ENCODE peak calls at places on chromosomes 4 and X, in five cellular contexts. E is K562, K is HCT116, C is HepG2, X is H1. J is an unnamed sample.

GRCh38 chr4:122826596-122827257 is at the start of gene FGF2:
- DNase-seq in X (peak), K (no peak), E (peak), C (no peak), J (no peak)

GRCh38 chr4:140233811-140234696 is 80.1 kb upstream of the MAML3 start:
- DNase-seq in E (no peak), K (no peak), C (no peak), X (no peak), J (no peak)

GRCh38 chrX:140765043-140765784 is 55.7 kb downstream of the LINC00632 start:
- DNase-seq in E (no peak), K (no peak), C (no peak), X (no peak), J (no peak)

GRCh38 chr4:142350886-142351285 is 495.2 kb downstream of the INPP4B start:
- DNase-seq in C (no peak), K (no peak), X (no peak), E (no peak), J (no peak)

GRCh38 chr4:94856030-94856429 is 98.3 kb downstream of the BMPR1B start:
- DNase-seq in C (no peak), K (no peak), X (no peak), E (no peak), J (no peak)

GRCh38 chrX:116384406-116384805 is 52.0 kb upstream of the SLC6A14 start:
- DNase-seq in C (no peak), E (no peak), X (no peak), K (no peak), J (no peak)

GRCh38 chr4:40301592-40301991 is 33.5 kb upstream of the CHRNA9 start:
- DNase-seq in K (no peak), E (no peak), X (no peak), C (no peak), J (peak)

GRCh38 chr4:144710526-144710912 is 64.6 kb downstream of the HHIP start:
- DNase-seq in K (no peak), X (no peak), E (no peak), C (no peak), J (no peak)

GRCh38 chrX:151984328-151984727 is 9.9 kb upstream of the GABRE start:
- DNase-seq in E (no peak), K (no peak), X (no peak), C (peak), J (no peak)

GRCh38 chrX:65706041-65706828 is 38.8 kb downstream of the MSN start:
- DNase-seq in C (no peak), K (no peak), X (no peak), E (peak), J (no peak)

GRCh38 chr4:57018930-57019329 is 40.2 kb downstream of the POLR2B start:
- DNase-seq in C (no peak), K (no peak), E (no peak), X (no peak), J (no peak)

GRCh38 chr4:57023104-57023503 is 44.4 kb downstream of the POLR2B start:
- DNase-seq in E (no peak), K (no peak), C (no peak), X (no peak), J (no peak)

DNA sequence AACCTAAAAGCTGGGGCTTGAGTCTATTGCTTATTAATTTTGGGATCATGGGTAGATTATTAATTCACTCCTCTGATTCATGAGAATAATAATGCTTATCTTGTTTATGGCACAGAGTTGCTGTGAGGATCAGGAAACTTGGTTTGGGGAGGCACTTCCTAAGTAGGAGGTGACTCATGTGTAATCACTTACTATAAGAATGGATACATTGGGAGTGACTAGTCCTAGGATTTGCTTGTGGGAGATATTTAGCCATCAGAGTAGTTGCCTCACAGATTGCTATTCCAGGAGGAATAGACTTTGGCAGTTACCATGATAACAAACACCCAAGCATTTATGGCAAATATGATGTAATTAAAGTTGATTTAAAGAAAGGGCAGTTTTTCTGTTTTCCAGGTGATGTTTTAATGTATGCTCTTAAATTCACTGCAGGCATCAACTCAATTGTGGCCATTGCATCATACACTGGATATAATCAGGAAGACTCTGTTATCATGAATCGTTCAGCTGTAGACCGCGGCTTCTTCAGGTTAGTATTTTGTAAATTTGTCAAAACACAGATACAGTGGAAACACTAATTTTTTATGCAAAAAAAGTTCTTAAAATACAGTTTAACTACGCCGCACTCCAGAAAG is 41.9 kb downstream of the POLR2B start:
- DNase-seq in E (no peak), C (no peak), X (no peak), K (no peak), J (no peak)
- TF ChIP-seq SP1 in E (no peak), C (no peak), X (no peak), K (no peak), J (no peak)

GRCh38 chrX:77502951-77503525 is 55.8 kb downstream of the FGF16 start:
- DNase-seq in K (no peak), E (no peak), C (peak), X (no peak), J (no peak)
- TF ChIP-seq ZNF274 in K (no peak), E (no peak), C (no peak), X (no peak), J (no peak)

GRCh38 chrX:9312922-9313867 is 151.7 kb upstream of the TBL1X start:
- DNase-seq in C (peak), E (peak), X (peak), K (peak), J (no peak)
- TF ChIP-seq SP1 in C (no peak), E (no peak), X (no peak), K (no peak), J (no peak)

DNA sequence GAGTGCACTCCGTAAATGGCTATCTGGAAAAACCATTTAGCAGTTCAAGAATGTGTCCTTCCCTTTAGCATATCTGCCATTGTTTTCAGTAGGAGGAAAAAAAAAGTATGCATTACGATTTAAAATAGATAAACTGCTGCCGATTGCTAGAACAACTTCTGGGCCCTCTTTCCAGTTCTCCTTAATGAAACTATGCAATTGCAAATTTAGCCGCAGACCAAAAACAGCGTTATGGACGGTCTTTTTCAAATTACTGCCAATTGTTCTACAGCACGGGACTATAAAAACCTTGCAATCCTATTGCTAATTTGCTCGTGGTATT is 1.3 kb upstream of the CAMK2D start:
- DNase-seq in X (no peak), E (no peak), K (no peak), C (no peak), J (no peak)
- TF ChIP-seq ZNF274 in X (no peak), E (no peak), K (no peak), C (no peak), J (no peak)

DNA sequence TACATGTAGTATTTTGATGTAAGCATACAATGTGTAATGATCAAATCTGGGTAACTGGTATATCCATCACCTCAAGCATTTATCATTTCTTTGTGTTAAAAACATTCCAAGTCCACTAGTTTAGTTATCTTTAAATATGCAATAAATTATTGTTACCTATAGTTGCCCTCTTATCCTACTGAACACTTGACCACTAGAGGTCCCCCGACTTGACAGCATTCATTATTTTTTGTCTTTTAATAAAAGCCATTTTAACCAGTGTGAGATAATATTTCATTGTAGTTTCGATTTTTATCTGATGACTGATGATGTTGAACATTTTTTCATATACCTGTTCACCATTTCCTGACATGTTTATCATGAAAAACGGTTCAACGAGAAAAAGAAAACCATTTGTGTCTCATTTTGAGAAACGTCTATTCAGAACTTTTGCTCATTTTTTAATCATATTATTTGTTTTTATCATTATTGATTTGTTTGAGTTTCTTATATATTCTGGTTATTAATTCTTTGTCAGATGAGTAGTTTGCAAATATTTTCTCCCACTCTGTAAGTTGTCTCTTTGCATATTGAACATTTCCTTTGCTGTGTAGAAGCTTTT is 199.0 kb upstream of the CXXC4 start:
- DNase-seq in X (no peak), C (peak), E (no peak), K (peak), J (no peak)
- TF ChIP-seq SP1 in X (no peak), C (no peak), E (no peak), K (no peak), J (no peak)

GRCh38 chr4:146040623-146041022 is 102.0 kb upstream of the ZNF827 start:
- DNase-seq in C (no peak), E (no peak), K (no peak), X (no peak), J (no peak)
- TF ChIP-seq ZNF274 in C (no peak), E (no peak), K (no peak), X (no peak), J (no peak)

GRCh38 chr4:165560941-165561340 is 182.1 kb downstream of the CPE start:
- DNase-seq in X (no peak), C (no peak), E (no peak), K (no peak), J (no peak)
- TF ChIP-seq SP1 in X (no peak), C (no peak), E (no peak), K (no peak), J (no peak)

GRCh38 chrX:138127314-138127713 is 561.4 kb downstream of the ZIC3 start:
- DNase-seq in C (no peak), K (no peak), E (no peak), X (no peak), J (no peak)
- TF ChIP-seq ZNF274 in C (no peak), K (no peak), E (no peak), X (no peak), J (no peak)

GRCh38 chrX:110281377-110281776 is 36.5 kb downstream of the AMMECR1 start:
- DNase-seq in E (no peak), K (no peak), C (no peak), X (no peak), J (no peak)

GRCh38 chrX:110282922-110283321 is 35.0 kb downstream of the AMMECR1 start:
- DNase-seq in C (no peak), K (no peak), X (no peak), E (no peak), J (no peak)

GRCh38 chrX:110286126-110286525 is 31.8 kb downstream of the AMMECR1 start:
- DNase-seq in C (no peak), X (no peak), E (no peak), K (peak), J (no peak)

GRCh38 chrX:110280954-110281353 is 36.9 kb downstream of the AMMECR1 start:
- DNase-seq in C (no peak), K (no peak), X (no peak), E (no peak), J (no peak)

DNA sequence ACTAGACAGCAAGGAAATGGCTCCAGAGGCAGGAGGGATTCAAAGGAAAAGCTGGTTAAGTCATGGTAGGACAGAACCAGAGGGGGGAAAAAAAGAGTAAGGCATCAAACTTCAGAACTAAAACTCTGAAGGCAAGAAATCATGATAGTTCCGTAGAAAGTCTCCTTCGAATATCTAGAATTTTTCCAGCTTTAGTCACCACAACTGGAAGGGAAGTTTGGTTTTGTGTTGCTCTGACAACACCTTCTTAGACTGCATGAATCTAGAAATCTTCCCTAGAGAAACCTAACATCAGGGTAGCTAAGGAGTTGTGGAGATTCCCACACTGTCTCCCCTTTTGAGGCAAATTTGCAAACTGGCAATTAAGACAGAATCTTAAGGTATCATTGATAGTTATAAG is 33.7 kb downstream of the AMMECR1 start:
- DNase-seq in E (no peak), X (no peak), C (no peak), K (no peak), J (no peak)
- TF ChIP-seq SP1 in E (no peak), X (no peak), C (no peak), K (no peak), J (no peak)

DNA sequence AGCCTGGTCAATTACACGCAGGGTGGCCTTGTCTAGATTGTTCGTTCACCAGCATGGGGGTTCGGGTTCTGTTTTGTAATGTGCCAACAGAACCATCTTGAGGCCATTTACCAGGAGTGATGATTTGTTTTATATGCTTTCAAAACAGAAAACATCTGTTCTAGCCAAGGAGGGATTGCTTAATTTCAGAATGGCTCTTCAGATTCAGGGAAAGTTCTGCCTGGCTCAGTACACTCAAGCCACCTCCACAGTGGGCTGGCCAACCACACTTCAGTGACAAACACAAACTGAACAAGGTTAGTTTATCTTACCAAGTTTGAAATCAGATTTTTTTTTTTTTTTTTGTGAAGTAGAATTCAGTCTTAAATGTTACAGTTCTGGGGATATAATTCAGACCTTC is 23.2 kb downstream of the SMS start:
- DNase-seq in K (no peak), E (no peak), C (no peak), X (no peak), J (no peak)
- TF ChIP-seq ZNF274 in K (no peak), E (no peak), C (no peak), X (no peak), J (no peak)

J was measured in GM12878.